ENCODE peak calls at places on chromosomes 1 and 21, in eight cellular contexts. I is substantia nigra, F is AG04450, X is A673, U is right cardiac atrium, H is heart right ventricle, O is heart left ventricle, D is esophagus squamous epithelium. P is an unnamed sample.
A peak's percentile ranks its signal among the peaks of the same experiment; 100 is the strongest.

GRCh38 chr1:118988186-118989005 is at the start of gene TBX15:
- DNase-seq in D (no peak), U (no peak), I (no peak), O (no peak), H (no peak), F (no peak), X (no peak), P (no peak)

GRCh38 chr1:27598288-27598687 is 5.7 kb downstream of the AHDC1 start:
- DNase-seq in I (no peak), U (peak; percentile 75), O (peak; percentile 87), D (no peak), H (peak; percentile 70), X (peak; percentile 69), F (no peak), P (no peak)

GRCh38 chr1:112359961-112360767 is 35.9 kb upstream of the CTTNBP2NL start:
- DNase-seq in I (peak; percentile 5), X (no peak), U (peak; percentile 83), F (peak; percentile 69), H (peak; percentile 23), D (no peak), O (peak; percentile 13), P (no peak)

GRCh38 chr1:45892068-45892785 is 88.8 kb downstream of the MAST2 start:
- DNase-seq in H (no peak), O (peak; percentile 40), I (no peak), X (no peak), D (no peak), U (no peak), F (peak; percentile 78), P (peak; percentile 31)

GRCh38 chr1:204227996-204228785 is 14.4 kb upstream of the GOLT1A start:
- DNase-seq in H (no peak), U (no peak), X (no peak), D (no peak), I (no peak), F (no peak), O (no peak), P (no peak)

GRCh38 chr1:96049759-96050409 is 671.7 kb upstream of the PTBP2 start:
- DNase-seq in F (no peak), U (no peak), I (no peak), O (no peak), D (no peak), X (no peak), H (no peak), P (no peak)

GRCh38 chr1:54791880-54792522 is 9.1 kb downstream of the TTC22 start:
- DNase-seq in U (no peak), O (no peak), I (no peak), H (no peak), F (no peak), X (peak; percentile 74), D (no peak), P (no peak)

GRCh38 chr1:207085887-207086286 is 2.8 kb upstream of the C4BPB start:
- DNase-seq in F (no peak), O (no peak), D (no peak), H (no peak), U (no peak), I (no peak), X (no peak), P (no peak)

GRCh38 chr1:162905759-162906158 is 44.8 kb upstream of the CCDC190 start:
- DNase-seq in H (no peak), I (no peak), U (no peak), O (no peak), X (peak; percentile 74), D (no peak), F (no peak), P (peak; percentile 76)

GRCh38 chr1:230682882-230683610 is 30.9 kb downstream of the AGT start:
- DNase-seq in F (peak; percentile 49), H (no peak), U (no peak), I (no peak), O (no peak), D (no peak), X (no peak), P (peak; percentile 45)

GRCh38 chr1:114756949-114757454 is 782 bp downstream of the CSDE1 start:
- DNase-seq in H (peak; percentile 23), D (no peak), U (peak; percentile 56), X (peak; percentile 58), O (no peak), I (no peak), F (no peak), P (no peak)

DNA sequence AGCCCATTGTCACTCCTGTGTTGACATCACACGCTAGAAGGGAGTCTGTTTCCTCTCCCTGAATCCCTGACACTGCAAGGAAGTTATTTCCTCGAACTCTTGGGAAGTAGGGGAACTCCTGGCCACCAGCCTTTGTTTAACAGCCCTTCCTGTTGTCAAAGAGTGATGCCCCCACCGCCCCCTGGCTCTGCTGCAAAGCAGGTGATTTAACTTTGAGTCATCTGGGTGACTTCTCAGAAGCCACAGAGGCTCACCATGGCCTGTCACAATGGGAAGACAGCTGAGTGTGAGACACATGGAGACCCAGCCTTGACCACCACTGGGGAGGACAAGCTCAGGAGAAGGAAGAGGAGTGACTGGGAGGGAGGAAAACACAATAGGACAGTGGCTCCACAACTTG is 182.8 kb downstream of the PSMG1 start:
- DNase-seq in U (no peak), D (no peak), X (no peak), F (no peak), O (peak; percentile 67), H (no peak), I (no peak), P (no peak)
- H3K27ac ChIP-seq in U (peak overlapping the region; percentile 25), D (peak overlapping the region; percentile 45), X (no peak overlapping the region), F (no peak overlapping the region), O (peak overlapping the region; percentile 38), H (peak overlapping the region; percentile 67), I (no peak overlapping the region), P (no peak overlapping the region)

DNA sequence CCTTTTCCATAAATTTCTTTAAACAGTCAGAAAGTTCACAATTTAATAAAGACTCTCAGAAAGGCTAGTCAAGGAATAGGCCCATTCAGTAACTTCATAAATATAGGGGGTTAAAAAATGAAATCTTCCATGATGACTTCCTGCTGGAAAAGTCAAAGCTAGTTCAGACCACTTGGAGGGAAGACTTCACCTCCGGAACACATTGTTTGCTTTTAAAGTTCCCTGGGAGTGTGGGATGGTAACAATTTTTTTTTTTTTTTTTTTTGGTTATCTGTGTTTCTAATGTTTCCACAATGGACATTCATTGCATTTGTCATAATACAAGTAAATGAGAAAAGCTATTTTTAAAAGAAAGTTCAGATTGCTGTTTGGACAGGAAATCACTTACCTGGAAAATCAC is 18.4 kb upstream of the LAMC2 start:
- DNase-seq in F (no peak), D (no peak), X (no peak), H (no peak), I (no peak), O (no peak), U (no peak), P (no peak)
- H3K27ac ChIP-seq in F (no peak overlapping the region), D (no peak overlapping the region), X (no peak overlapping the region), H (no peak overlapping the region), I (no peak overlapping the region), O (no peak overlapping the region), U (no peak overlapping the region), P (no peak overlapping the region)

GRCh38 chr1:67833595-67833926 is 294 bp upstream of the GNG12 start:
- DNase-seq in U (peak; percentile 70), X (peak; percentile 48), D (no peak), F (no peak), O (no peak), H (no peak), I (no peak), P (no peak)

GRCh38 chr1:67830226-67830625 is 3.0 kb downstream of the GNG12 start:
- DNase-seq in O (no peak), H (no peak), F (no peak), I (no peak), U (no peak), D (no peak), X (no peak), P (no peak)

GRCh38 chr1:67832737-67833594 is at the start of gene GNG12:
- DNase-seq in X (peak; percentile 76), H (peak; percentile 75), I (peak; percentile 27), F (no peak), U (peak; percentile 82), D (no peak), O (peak; percentile 71), P (no peak)

GRCh38 chr1:67831850-67832513 is 1.3 kb downstream of the GNG12 start:
- DNase-seq in F (no peak), X (peak; percentile 98), I (no peak), O (peak; percentile 42), H (peak; percentile 40), D (no peak), U (peak; percentile 69), P (no peak)

DNA sequence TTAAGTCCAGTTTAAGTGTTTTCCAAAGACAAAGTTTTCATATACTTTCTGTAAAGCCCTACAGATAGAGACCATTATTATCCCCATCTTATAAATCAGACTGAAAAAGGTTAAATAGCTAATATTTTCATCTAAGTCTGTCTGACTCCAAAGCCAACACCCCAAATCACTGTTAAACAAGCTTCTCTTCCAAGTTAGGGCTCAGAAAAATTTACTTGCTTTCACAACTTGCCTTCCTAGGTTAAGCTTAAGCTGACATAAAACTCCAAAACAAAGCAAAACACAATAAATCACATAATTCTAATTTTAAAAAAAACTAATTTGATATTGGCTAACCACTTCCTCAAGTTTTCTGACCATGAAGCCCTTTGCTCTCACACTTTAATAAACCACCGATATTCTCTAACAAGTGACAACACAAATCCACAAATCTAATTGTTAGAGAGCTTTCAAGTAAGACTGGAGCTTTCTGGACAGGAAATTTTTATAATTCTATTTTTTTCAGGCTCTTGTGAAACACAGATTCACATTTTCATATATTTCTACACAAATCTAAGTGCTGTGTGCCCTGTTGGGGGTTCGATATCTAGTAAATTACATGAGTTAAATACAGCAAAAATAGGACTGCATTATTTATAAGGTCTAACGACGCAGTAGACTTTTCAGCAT is 2.2 kb downstream of the GNG12 start:
- DNase-seq in I (no peak), O (no peak), D (no peak), X (peak; percentile 41), U (no peak), F (no peak), H (no peak), P (no peak)
- H3K27ac ChIP-seq in I (no peak overlapping the region), O (peak overlapping the region; percentile 37), D (peak overlapping the region; percentile 95), X (peak overlapping the region; percentile 89), U (no peak overlapping the region), F (peak overlapping the region; percentile 85), H (peak overlapping the region; percentile 81), P (peak overlapping the region; percentile 83)

DNA sequence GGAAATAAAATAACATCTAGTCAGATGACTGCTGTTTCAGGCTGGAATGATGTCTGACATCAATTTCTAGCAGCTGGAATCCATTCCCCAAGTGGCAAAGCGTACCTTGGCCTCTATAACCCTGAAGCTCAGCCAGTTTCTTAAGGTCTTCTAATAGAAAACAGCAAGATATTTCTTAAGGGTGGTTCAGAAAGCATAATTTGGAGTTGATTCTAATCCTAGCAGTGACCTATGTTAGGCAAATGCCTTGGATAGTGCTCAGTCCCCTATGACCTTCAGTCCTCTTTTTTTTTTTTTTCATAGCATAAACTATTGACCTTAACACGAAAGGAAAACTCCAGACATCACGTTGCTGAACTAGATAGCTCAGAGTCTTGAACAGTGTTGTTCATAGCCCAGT is 56.5 kb downstream of the LAMC2 start:
- DNase-seq in I (no peak), U (no peak), D (no peak), X (no peak), H (no peak), F (no peak), O (no peak), P (no peak)
- H3K27ac ChIP-seq in I (no peak overlapping the region), U (peak overlapping the region; percentile 28), D (peak overlapping the region; percentile 79), X (no peak overlapping the region), H (peak overlapping the region; percentile 80), F (no peak overlapping the region), O (peak overlapping the region; percentile 67), P (peak overlapping the region; percentile 84)